ENCODE peak calls at places on chromosomes 16 and 17, in five cellular contexts. Y is gastrocnemius medialis; T is right cardiac atrium; P is CD8-positive, alpha-beta T cell; F is mesendoderm. D is an unnamed sample. For H3K27me3 and H3K4me1, the result is how much of the 10 kb centered on the place peaks cover.

GRCh38 chr17:16470302-16470701 is 21.7 kb downstream of the LRRC75A start:
- DNase-seq in Y (no peak), T (no peak), P (no peak), F (no peak), D (no peak)

GRCh38 chr16:30077656-30078055 is 1.9 kb downstream of the PPP4C start:
- DNase-seq in Y (no peak), T (no peak), P (no peak), F (no peak), D (no peak)

GRCh38 chr16:4371481-4372314 is at the start of gene VASN:
- DNase-seq in Y (peak), T (peak), P (peak), F (peak), D (peak)

GRCh38 chr17:44565866-44566443 is 8.7 kb downstream of the FZD2 start:
- DNase-seq in Y (no peak), T (no peak), P (no peak), F (no peak), D (no peak)

GRCh38 chr16:15572329-15573001 is 70.5 kb downstream of the MARF1 start:
- DNase-seq in Y (no peak), T (no peak), P (no peak), F (no peak), D (no peak)

GRCh38 chr17:75078097-75079022 is 9.4 kb upstream of the SLC16A5 start:
- DNase-seq in Y (no peak), T (no peak), P (no peak), F (no peak), D (no peak)

GRCh38 chr16:73066321-73066926 is 18.5 kb upstream of the ZFHX3 start:
- DNase-seq in Y (no peak), T (no peak), P (no peak), F (no peak), D (peak)

GRCh38 chr17:38919316-38920078 is 5.9 kb upstream of the LASP1NB start:
- DNase-seq in Y (no peak), T (no peak), P (no peak), F (no peak), D (peak)

GRCh38 chr16:2751577-2752034 is 832 bp upstream of the SRRM2 start:
- DNase-seq in Y (peak), T (peak), P (no peak), F (peak), D (no peak)

GRCh38 chr16:58500329-58501241 is 642 bp downstream of the NDRG4 start:
- DNase-seq in Y (no peak), T (no peak), P (no peak), F (peak), D (peak)

GRCh38 chr16:53043462-53043861 is 9.2 kb downstream of the CHD9NB start:
- DNase-seq in Y (no peak), T (peak), P (no peak), F (peak), D (peak)

DNA sequence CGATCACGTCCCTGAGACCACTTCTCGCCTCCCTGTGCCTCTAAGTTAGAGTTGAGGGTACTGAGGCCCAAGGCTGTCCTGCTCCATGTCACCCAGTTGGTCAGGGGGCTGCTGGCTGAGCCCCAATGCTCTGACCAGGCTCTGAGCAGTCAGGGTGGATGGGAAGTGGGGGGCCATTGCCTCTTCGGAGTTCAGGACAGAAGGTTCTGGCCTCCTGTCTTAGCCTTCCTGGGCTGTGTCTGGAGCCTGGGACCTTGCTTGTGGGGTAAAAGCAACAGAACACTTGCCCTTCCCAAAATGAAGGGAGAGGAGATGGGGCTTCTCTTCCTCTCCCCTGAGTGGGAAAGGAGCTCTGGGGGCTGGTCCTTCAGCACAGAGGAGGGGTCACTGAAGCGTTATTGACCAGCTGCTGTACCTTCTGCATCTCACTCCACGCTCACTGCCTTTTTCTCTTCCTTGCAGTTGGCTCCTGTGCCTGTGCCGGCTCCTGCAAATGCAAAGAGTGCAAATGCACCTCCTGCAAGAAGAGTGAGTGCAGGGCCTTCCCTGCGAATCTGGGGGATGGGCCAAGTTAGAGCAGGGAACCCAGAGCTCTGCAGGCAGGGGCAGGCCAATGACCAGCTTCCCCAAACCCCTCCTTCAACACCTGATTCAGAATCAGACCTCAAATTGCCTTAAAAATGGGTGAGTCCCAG is 580 bp downstream of the MT1X start:
- DNase-seq in Y (peak), T (peak), P (peak), F (no peak), D (no peak)
- H3K27ac ChIP-seq in Y (peak), T (peak), P (peak), F (no peak), D (peak)

GRCh38 chr17:55418369-55419268 is 3.0 kb downstream of the MMD start:
- DNase-seq in Y (no peak), T (no peak), P (no peak), F (no peak), D (no peak)

GRCh38 chr17:55423535-55423934 is 1.9 kb upstream of the MMD start:
- DNase-seq in Y (no peak), T (no peak), P (no peak), F (no peak), D (no peak)

GRCh38 chr17:55421179-55421934 is at the start of gene MMD:
- DNase-seq in Y (peak), T (peak), P (no peak), F (no peak), D (no peak)

GRCh38 chr17:55420067-55420775 is 1.4 kb downstream of the MMD start:
- DNase-seq in Y (no peak), T (no peak), P (peak), F (no peak), D (no peak)

GRCh38 chr17:55420776-55421178 is 858 bp downstream of the MMD start:
- DNase-seq in Y (peak), T (peak), P (peak), F (peak), D (peak)
- H3K27me3 ChIP-seq in Y (under half), T (under half), P (under half), F (under half), D (under half)

GRCh38 chr17:81160306-81160705 is 5.0 kb upstream of the PVALEF start:
- DNase-seq in Y (no peak), T (peak), P (peak), F (no peak), D (no peak)
- H3K4me1 ChIP-seq in Y (under half), T (under half), P (under half), F (under half), D (under half)

GRCh38 chr16:8330761-8331160 is 259.6 kb downstream of the TMEM114 start:
- DNase-seq in Y (no peak), T (no peak), P (no peak), F (no peak), D (no peak)
- H3K27ac ChIP-seq in Y (no peak), T (no peak), P (no peak), F (no peak), D (no peak)

DNA sequence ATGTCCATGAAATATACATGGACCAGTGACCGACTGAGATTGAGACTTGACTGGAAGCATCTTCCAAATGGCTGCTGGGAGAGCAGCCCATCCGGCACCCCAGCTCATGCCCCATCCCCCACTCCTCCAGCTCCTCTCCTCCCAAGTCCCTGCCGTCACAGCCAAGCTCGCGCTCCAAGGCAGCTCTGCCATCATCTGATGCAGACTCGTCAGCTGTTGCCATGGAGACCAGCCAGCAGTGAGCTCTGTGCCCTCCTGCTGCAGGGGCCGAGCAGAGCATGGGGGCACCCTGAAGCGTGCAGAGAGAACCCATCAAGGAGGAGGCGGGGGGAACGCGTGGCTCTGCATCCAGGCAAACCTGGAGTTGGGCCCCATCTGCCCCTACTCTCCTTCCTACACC is 74.5 kb upstream of the TNRC6C start:
- DNase-seq in Y (no peak), T (peak), P (no peak), F (peak), D (no peak)
- H3K27me3 ChIP-seq in Y (under half), T (under half), P (under half), F (under half), D (under half)

DNA sequence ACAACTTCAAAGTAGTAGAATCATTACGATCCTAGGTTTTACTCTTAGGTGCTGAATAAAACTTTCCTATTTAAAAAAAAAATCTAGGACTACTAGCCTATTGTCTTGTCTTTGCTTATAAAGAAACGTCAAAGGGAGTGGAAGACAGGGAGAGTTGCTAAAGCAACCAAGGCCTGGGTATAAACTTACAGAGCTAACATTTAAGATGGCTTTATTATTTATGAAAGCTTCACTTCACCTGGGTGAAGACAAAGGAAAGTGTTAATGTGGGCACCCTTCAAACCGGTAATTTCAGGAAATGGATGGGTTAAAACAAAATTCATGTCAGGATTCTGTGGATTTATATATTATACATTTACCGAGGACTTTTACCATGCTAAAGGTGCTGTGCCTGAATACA is 2.5 kb downstream of the DUSP14 start:
- DNase-seq in Y (no peak), T (no peak), P (no peak), F (no peak), D (no peak)
- H3K4me1 ChIP-seq in Y (under half), T (under half), P (under half), F (under half), D (under half)

GRCh38 chr17:73323622-73324455 is 12.0 kb upstream of the CDC42EP4 start:
- DNase-seq in Y (peak), T (peak), P (no peak), F (peak), D (no peak)
- H3K27ac ChIP-seq in Y (no peak), T (peak), P (no peak), F (no peak), D (no peak)

DNA sequence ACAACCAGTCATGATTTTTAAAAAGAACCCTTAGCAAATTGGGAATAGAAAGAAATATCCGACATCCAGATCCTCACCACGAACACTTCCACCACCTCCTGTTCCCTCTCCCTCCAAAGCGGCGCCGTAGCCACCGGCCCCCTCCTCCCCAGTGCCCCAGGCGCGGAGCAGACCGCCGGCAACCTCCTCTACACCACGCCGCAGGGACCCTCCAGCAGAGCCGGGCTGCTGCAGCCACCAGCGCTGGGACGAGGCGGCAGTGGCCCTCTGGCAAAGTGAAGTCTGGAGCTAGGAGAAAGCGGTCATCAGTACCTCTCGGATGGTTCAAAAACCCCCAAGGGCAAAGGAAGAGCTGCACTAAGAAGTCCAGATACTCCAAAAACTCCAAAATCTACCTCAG is 41.4 kb upstream of the SLFN13 start:
- DNase-seq in Y (no peak), T (no peak), P (no peak), F (peak), D (no peak)
- H3K27me3 ChIP-seq in Y (half or more), T (under half), P (under half), F (half or more), D (half or more)

GRCh38 chr16:50246299-50247122 is 19.8 kb upstream of the ADCY7 start:
- DNase-seq in Y (no peak), T (no peak), P (no peak), F (peak), D (peak)
- H3K4me1 ChIP-seq in Y (under half), T (under half), P (under half), F (under half), D (under half)